ENCODE peak calls at places on chromosomes 5 and 9, in eight cellular contexts. U is fibroblast of lung, V is transverse colon, Y is neural progenitor cell, K is esophagus squamous epithelium, W is psoas muscle, X is heart left ventricle, Z is HepG2. G is an unnamed sample.

GRCh38 chr5:10678236-10678635 is 82.8 kb downstream of the DAP start:
- DNase-seq in Z (no peak), U (peak; percentile 75), Y (no peak), V (no peak), X (no peak), K (no peak), W (no peak), G (no peak)

GRCh38 chr5:102537011-102537410 is 38.2 kb upstream of the SLCO6A1 start:
- DNase-seq in V (no peak), U (no peak), Y (no peak), W (no peak), K (no peak), X (no peak), Z (no peak), G (no peak)

GRCh38 chr5:145141534-145141933 is 693.6 kb downstream of the PRELID2 start:
- DNase-seq in W (no peak), Z (no peak), V (no peak), X (no peak), U (no peak), K (no peak), Y (no peak), G (no peak)

GRCh38 chr9:27679338-27679737 is 106.1 kb upstream of the C9orf72 start:
- DNase-seq in K (no peak), X (no peak), U (no peak), V (no peak), W (no peak), Z (no peak), Y (peak; percentile 36), G (no peak)

GRCh38 chr9:129007035-129007765 is 20.9 kb downstream of the SH3GLB2 start:
- DNase-seq in V (no peak), X (peak; percentile 79), Y (no peak), U (no peak), Z (no peak), W (peak; percentile 84), K (no peak), G (peak; percentile 62)

GRCh38 chr5:1514027-1514818 is 9.5 kb downstream of the LPCAT1 start:
- DNase-seq in W (peak; percentile 38), X (peak; percentile 51), Z (no peak), K (no peak), Y (peak; percentile 7), U (no peak), V (peak; percentile 4), G (peak; percentile 7)

GRCh38 chr5:5156461-5157082 is 16.4 kb downstream of the ADAMTS16 start:
- DNase-seq in X (no peak), Z (no peak), Y (no peak), W (no peak), V (no peak), U (no peak), K (no peak), G (no peak)

GRCh38 chr9:18297532-18297872 is 176.5 kb upstream of the ADAMTSL1 start:
- DNase-seq in X (no peak), U (no peak), Y (peak; percentile 58), Z (peak; percentile 4), V (no peak), W (no peak), K (no peak), G (no peak)

GRCh38 chr5:33588654-33589372 is 148.0 kb downstream of the TARS1 start:
- DNase-seq in X (peak; percentile 49), U (no peak), Y (peak; percentile 77), W (peak; percentile 50), K (no peak), V (peak; percentile 22), Z (peak; percentile 34), G (no peak)

GRCh38 chr5:72555871-72556270 is 48.7 kb upstream of the ZNF366 start:
- DNase-seq in U (no peak), W (no peak), X (no peak), Z (no peak), K (no peak), Y (peak; percentile 38), V (no peak), G (no peak)

GRCh38 chr9:131418143-131419028 is 24.5 kb downstream of the PRRC2B start:
- DNase-seq in Z (no peak), U (no peak), K (no peak), Y (peak; percentile 75), X (no peak), W (no peak), V (peak; percentile 35), G (peak; percentile 39)

GRCh38 chr9:131419029-131419614 is 25.2 kb downstream of the PRRC2B start:
- DNase-seq in V (no peak), X (no peak), Y (no peak), W (no peak), Z (no peak), K (no peak), U (no peak), G (no peak)

GRCh38 chr9:131421691-131422090 is 27.8 kb downstream of the PRRC2B start:
- DNase-seq in Z (no peak), U (no peak), W (peak; percentile 36), V (no peak), Y (no peak), X (no peak), K (no peak), G (no peak)

GRCh38 chr9:131420913-131421312 is 27.0 kb downstream of the PRRC2B start:
- DNase-seq in K (no peak), Y (no peak), U (peak; percentile 40), V (no peak), X (no peak), W (peak; percentile 18), Z (peak; percentile 58), G (no peak)

DNA sequence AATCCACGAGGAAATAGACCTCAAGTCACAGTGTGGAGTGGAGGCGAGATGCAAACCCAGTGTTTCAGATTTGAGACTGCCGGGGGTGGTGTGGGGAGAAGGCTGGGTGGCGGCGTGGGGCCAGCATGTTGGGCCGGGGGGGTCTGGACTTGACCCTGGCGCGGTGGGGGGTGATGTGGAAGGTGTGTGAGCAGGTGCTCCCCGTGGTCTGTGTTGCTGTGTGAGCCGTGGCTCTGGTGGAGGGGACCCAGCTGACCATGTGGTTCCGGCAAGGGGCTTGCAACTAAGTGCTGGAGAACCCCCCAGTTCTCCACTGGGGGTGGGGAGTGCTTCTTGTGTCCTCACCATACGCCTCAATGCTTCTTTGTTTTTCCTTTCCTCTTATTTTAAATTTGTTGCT is 25.8 kb downstream of the PRRC2B start:
- DNase-seq in U (no peak), V (no peak), Z (no peak), K (no peak), X (no peak), Y (no peak), W (peak; percentile 48), G (no peak)
- H3K4me1 ChIP-seq in U (peaks cover 52% of the 10 kb centered on the region), V (peaks cover 71% of the 10 kb centered on the region), Z (peaks cover 93% of the 10 kb centered on the region), K (peaks cover 99% of the 10 kb centered on the region), X (peaks cover 97% of the 10 kb centered on the region), Y (peaks cover 79% of the 10 kb centered on the region), W (peaks cover 90% of the 10 kb centered on the region), G (peaks cover 100% of the 10 kb centered on the region)

DNA sequence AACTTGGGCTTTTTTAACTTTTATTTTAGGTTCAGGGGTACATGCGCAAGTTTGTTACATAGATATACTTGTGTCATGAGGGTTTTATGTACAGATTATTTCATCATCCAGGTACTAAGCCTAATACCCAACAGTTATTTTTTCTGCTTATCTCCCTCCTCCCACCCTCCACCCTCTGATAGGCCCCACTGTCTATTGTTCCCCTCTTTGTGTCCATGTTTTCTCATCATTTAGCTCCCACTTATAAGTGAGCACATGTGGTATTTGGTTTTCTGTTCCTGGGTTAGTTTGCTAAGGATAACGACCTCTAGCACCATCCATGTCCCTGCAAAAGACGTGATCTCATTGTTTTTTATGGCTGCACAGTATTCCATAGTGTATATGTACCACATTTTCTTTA is 172.1 kb downstream of the SNCAIP start:
- DNase-seq in W (no peak), Z (no peak), Y (no peak), U (no peak), V (no peak), X (no peak), K (no peak), G (no peak)
- TF ChIP-seq CTCF in W (no peak), Z (no peak), Y (no peak), U (no peak), V (no peak), X (no peak), K (no peak), G (no peak)

GRCh38 chr5:173451651-173452050 is 123.4 kb upstream of the STC2 start:
- DNase-seq in V (no peak), X (no peak), K (no peak), Z (no peak), W (no peak), Y (no peak), U (no peak), G (no peak)

GRCh38 chr5:173453167-173453566 is 125.0 kb upstream of the STC2 start:
- DNase-seq in W (no peak), K (no peak), X (no peak), Y (no peak), V (no peak), Z (no peak), U (no peak), G (no peak)

GRCh38 chr5:173452506-173452905 is 124.3 kb upstream of the STC2 start:
- DNase-seq in W (no peak), Z (no peak), U (no peak), K (no peak), V (no peak), X (no peak), Y (no peak), G (no peak)

GRCh38 chr5:173451031-173451430 is 122.8 kb upstream of the STC2 start:
- DNase-seq in V (no peak), U (no peak), X (no peak), Z (peak; percentile 49), Y (peak; percentile 32), W (no peak), K (no peak), G (no peak)

DNA sequence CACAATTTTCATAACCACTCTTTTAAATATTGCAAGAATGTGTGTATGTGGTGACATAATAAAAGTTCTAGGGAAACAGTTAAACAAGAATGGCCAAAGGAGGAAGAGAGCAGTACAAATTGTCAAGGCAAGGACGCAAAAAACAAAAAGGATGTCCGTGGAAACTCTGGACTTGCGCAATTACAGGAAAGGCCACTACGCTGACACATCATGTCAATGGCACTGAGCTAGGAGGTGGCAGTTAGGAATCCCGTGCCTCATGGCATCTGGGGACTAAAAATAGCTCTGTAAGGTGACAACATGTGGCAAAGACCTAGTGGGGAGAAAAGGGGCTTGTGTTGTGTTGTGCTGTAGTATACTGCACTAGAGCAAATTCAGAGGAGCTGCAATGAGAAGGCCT is 123.9 kb upstream of the STC2 start:
- DNase-seq in K (no peak), U (peak; percentile 25), X (no peak), W (peak; percentile 74), Y (no peak), V (no peak), Z (peak; percentile 49), G (peak; percentile 43)
- H3K27ac ChIP-seq in K (no peak overlapping the region), U (peak overlapping the region; percentile 97), X (peak overlapping the region; percentile 84), W (peak overlapping the region; percentile 96), Y (no peak overlapping the region), V (no peak overlapping the region), Z (no peak overlapping the region), G (peak overlapping the region; percentile 83)

DNA sequence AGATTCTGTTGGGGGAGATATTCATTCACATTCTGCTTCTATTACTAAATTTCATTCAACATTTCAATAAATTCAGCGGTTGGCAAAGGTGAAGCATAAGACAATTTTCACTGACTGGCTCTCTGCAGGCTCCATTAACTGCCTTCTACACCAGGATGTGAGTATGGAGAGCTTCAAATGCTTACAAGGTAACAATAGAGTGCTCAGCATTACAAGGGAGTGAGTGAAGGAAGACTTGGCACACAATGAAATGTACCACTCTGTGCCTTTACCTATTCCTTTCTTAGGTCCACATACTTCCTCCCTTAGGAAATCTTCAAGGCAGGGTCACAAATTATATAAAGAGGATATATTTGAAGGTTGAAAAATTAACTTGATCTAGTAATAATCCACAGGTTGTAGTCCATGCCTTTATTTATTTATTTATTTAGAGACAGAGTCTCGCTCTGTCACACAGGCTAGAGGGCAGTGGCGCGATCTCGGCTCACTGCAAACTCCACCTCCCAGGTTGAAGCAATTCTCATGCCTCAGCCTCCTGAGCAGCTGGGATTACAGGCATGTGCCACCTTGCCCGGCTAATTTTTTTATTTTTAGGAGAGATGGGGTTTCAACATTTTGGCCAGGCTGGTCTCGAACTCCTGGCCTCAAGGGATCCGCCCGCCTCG is 76.6 kb upstream of the FAM169A start:
- DNase-seq in Z (no peak), W (no peak), V (no peak), Y (no peak), X (no peak), K (no peak), U (no peak), G (no peak)
- H3K4me1 ChIP-seq in Z (peaks cover 40% of the 10 kb centered on the region), W (no peaks in the 10 kb centered on the region), V (no peaks in the 10 kb centered on the region), Y (no peaks in the 10 kb centered on the region), X (no peaks in the 10 kb centered on the region), K (no peaks in the 10 kb centered on the region), U (peaks cover 8% of the 10 kb centered on the region), G (peaks cover 2% of the 10 kb centered on the region)